ENCODE peak calls at places on chromosome 19, in five cellular contexts. H is NCI-H69, E is fibroblast of villous mesenchyme, O is T-helper 1 cell, G is stromal cell of bone marrow. A is an unnamed sample.
A peak's percentile ranks its signal among the peaks of the same experiment; 100 is the strongest.

GRCh38 chr19:2253106-2254051 is 2.8 kb downstream of the JSRP1 start:
- DNase-seq in G (no peak), O (peak; percentile 37), E (no peak), H (peak; percentile 44), A (no peak)

GRCh38 chr19:5192568-5192967 is 148.0 kb downstream of the PTPRS start:
- DNase-seq in O (no peak), E (no peak), G (no peak), H (no peak), A (no peak)

GRCh38 chr19:14648506-14648905 is 26.1 kb downstream of the ADGRE3 start:
- DNase-seq in G (no peak), O (no peak), H (no peak), E (no peak), A (no peak)

GRCh38 chr19:13103585-13103923 is 896 bp upstream of the LYL1 start:
- DNase-seq in E (no peak), H (no peak), O (no peak), G (no peak), A (no peak)

GRCh38 chr19:3178377-3178972 is at the start of gene S1PR4:
- DNase-seq in G (no peak), H (no peak), O (peak; percentile 52), E (no peak), A (no peak)

GRCh38 chr19:19615086-19615485 is 3.4 kb downstream of the PBX4 start:
- DNase-seq in H (no peak), E (peak; percentile 18), O (no peak), G (no peak), A (peak; percentile 27)

GRCh38 chr19:14366529-14366928 is 14.7 kb upstream of the ADGRE5 start:
- DNase-seq in E (peak; percentile 76), G (no peak), H (peak; percentile 93), O (peak; percentile 84), A (no peak)

GRCh38 chr19:36986601-36987000 is 70.5 kb downstream of the ZNF568 start:
- DNase-seq in H (peak; percentile 86), E (no peak), G (no peak), O (no peak), A (no peak)

GRCh38 chr19:3556978-3557460 is 367 bp downstream of the MFSD12 start:
- DNase-seq in H (peak; percentile 69), G (no peak), E (peak; percentile 66), O (peak; percentile 70), A (no peak)

GRCh38 chr19:34120846-34121639 is 51.3 kb upstream of the LSM14A start:
- DNase-seq in E (peak; percentile 66), O (peak; percentile 24), H (peak; percentile 45), G (peak; percentile 33), A (no peak)

GRCh38 chr19:45446295-45446694 is 21.5 kb upstream of the FOSB start:
- DNase-seq in G (no peak), O (no peak), E (peak; percentile 43), H (peak; percentile 61), A (no peak)

GRCh38 chr19:409515-410242 is 732 bp upstream of the C2CD4C start:
- DNase-seq in E (no peak), O (no peak), G (no peak), H (peak; percentile 75), A (no peak)

GRCh38 chr19:29569038-29569911 is 36.8 kb upstream of the POP4 start:
- DNase-seq in O (no peak), E (no peak), H (no peak), G (no peak), A (no peak)

GRCh38 chr19:41691268-41691970 is 3.3 kb upstream of the CEACAM7 start:
- DNase-seq in H (peak; percentile 60), E (no peak), G (no peak), O (no peak), A (no peak)

GRCh38 chr19:31164666-31165265 is 184.5 kb downstream of the TSHZ3 start:
- DNase-seq in E (no peak), O (no peak), H (no peak), G (no peak), A (no peak)

GRCh38 chr19:6484831-6485230 is 3.2 kb upstream of the DENND1C start:
- DNase-seq in G (no peak), H (no peak), O (no peak), E (no peak), A (no peak)

GRCh38 chr19:42407085-42407815 is 17.2 kb upstream of the CNFN start:
- DNase-seq in E (no peak), H (no peak), O (no peak), G (no peak), A (no peak)

GRCh38 chr19:30851646-30852045 is 479.5 kb downstream of the ZNF536 start:
- DNase-seq in G (no peak), O (no peak), H (no peak), E (no peak), A (no peak)

GRCh38 chr19:46081928-46082727 is 41.3 kb upstream of the IGFL4 start:
- DNase-seq in O (no peak), H (peak; percentile 59), G (peak; percentile 25), E (peak; percentile 65), A (no peak)

GRCh38 chr19:3276341-3276799 is 51.9 kb downstream of the CELF5 start:
- DNase-seq in G (no peak), O (peak; percentile 50), E (no peak), H (no peak), A (no peak)

GRCh38 chr19:10271543-10272086 is 695 bp downstream of the ICAM1 start:
- DNase-seq in G (no peak), E (no peak), O (no peak), H (peak; percentile 38), A (no peak)

GRCh38 chr19:11091343-11092153 is 2.3 kb downstream of the LDLR start:
- DNase-seq in G (peak; percentile 73), E (peak; percentile 97), O (peak; percentile 61), H (no peak), A (peak; percentile 87)

GRCh38 chr19:13825489-13826475 is 30.5 kb downstream of the ZSWIM4 start:
- DNase-seq in H (peak; percentile 46), E (no peak), O (no peak), G (no peak), A (no peak)

GRCh38 chr19:42348211-42348610 is 22.8 kb downstream of the MEGF8 start:
- DNase-seq in E (no peak), G (no peak), H (no peak), O (no peak), A (no peak)

GRCh38 chr19:43310221-43310620 is 40.9 kb upstream of the PSG9 start:
- DNase-seq in E (no peak), O (no peak), G (no peak), H (no peak), A (no peak)

GRCh38 chr19:51887522-51888498 is at the start of gene ZNF577:
- DNase-seq in E (peak; percentile 96), H (no peak), O (peak; percentile 71), G (peak; percentile 93), A (peak; percentile 50)

GRCh38 chr19:1042689-1043511 is 3.0 kb downstream of the ABCA7 start:
- DNase-seq in E (no peak), O (no peak), G (no peak), H (no peak), A (no peak)

GRCh38 chr19:7494416-7495098 is 5.7 kb upstream of the PEX11G start:
- DNase-seq in E (peak; percentile 70), G (no peak), H (no peak), O (no peak), A (no peak)

GRCh38 chr19:5038631-5039271 is 69.8 kb downstream of the KDM4B start:
- DNase-seq in H (peak; percentile 58), G (no peak), O (no peak), E (no peak), A (no peak)

GRCh38 chr19:33194527-33194883 is 375 bp downstream of the LRP3 start:
- DNase-seq in H (peak; percentile 61), O (no peak), G (no peak), E (no peak), A (no peak)

GRCh38 chr19:30388327-30388726 is 16.1 kb downstream of the ZNF536 start:
- DNase-seq in H (no peak), G (no peak), O (no peak), E (no peak), A (no peak)

GRCh38 chr19:31178833-31179470 is 170.3 kb downstream of the TSHZ3 start:
- DNase-seq in O (no peak), E (no peak), H (no peak), G (no peak), A (no peak)

GRCh38 chr19:49676690-49677231 is 310 bp upstream of the PRMT1 start:
- DNase-seq in H (peak; percentile 100), E (peak; percentile 100), G (peak; percentile 100), O (peak; percentile 96), A (peak; percentile 99)

GRCh38 chr19:46159418-46159817 is 11.4 kb downstream of the IGFL2 start:
- DNase-seq in H (no peak), G (no peak), E (no peak), O (no peak), A (no peak)

GRCh38 chr19:1110809-1111640 is 7.2 kb downstream of the GPX4 start:
- DNase-seq in O (no peak), E (no peak), G (no peak), H (no peak), A (no peak)

GRCh38 chr19:10861118-10861651 is 10.2 kb upstream of the CARM1 start:
- DNase-seq in O (no peak), H (peak; percentile 59), E (no peak), G (no peak), A (no peak)

GRCh38 chr19:6476155-6476895 is 5.3 kb downstream of the DENND1C start:
- DNase-seq in H (no peak), G (no peak), E (peak; percentile 11), O (peak; percentile 54), A (no peak)

GRCh38 chr19:47109541-47110375 is 3.8 kb downstream of the ZC3H4 start:
- DNase-seq in E (peak; percentile 62), H (no peak), G (no peak), O (no peak), A (no peak)

GRCh38 chr19:30070970-30071632 is 129.1 kb downstream of the URI1 start:
- DNase-seq in H (peak; percentile 45), O (no peak), E (no peak), G (no peak), A (no peak)